ENCODE peak calls at places on chromosomes 11 and 22, in five cellular contexts. One of them, this sample, is unnamed.

GRCh38 chr11:75159081-75159953 is 8.4 kb downstream of the SLCO2B1 start:
- DNase-seq in AG04450: no peak
- DNase-seq in right lobe of liver: peak; percentile 81
- DNase-seq in ovary: no peak
- DNase-seq in Peyer's patch: no peak
- DNase-seq in this sample: no peak

GRCh38 chr11:355581-356458 is 13.5 kb upstream of the B4GALNT4 start:
- DNase-seq in right lobe of liver: peak; percentile 97
- DNase-seq in AG04450: peak; percentile 93
- DNase-seq in ovary: peak; percentile 99
- DNase-seq in Peyer's patch: peak; percentile 83
- DNase-seq in this sample: peak; percentile 61

GRCh38 chr11:133835258-133836075 is 9.8 kb downstream of the SPATA19 start:
- DNase-seq in AG04450: no peak
- DNase-seq in right lobe of liver: no peak
- DNase-seq in ovary: no peak
- DNase-seq in Peyer's patch: no peak
- DNase-seq in this sample: peak; percentile 4

GRCh38 chr22:46596032-46596441 is 24.1 kb upstream of the GRAMD4 start:
- DNase-seq in right lobe of liver: peak; percentile 20
- DNase-seq in ovary: no peak
- DNase-seq in AG04450: no peak
- DNase-seq in Peyer's patch: no peak
- DNase-seq in this sample: peak; percentile 31

GRCh38 chr22:20787746-20788626 is 14.1 kb downstream of the SERPIND1 start:
- DNase-seq in AG04450: no peak
- DNase-seq in right lobe of liver: no peak
- DNase-seq in Peyer's patch: no peak
- DNase-seq in ovary: no peak
- DNase-seq in this sample: no peak

GRCh38 chr11:134418119-134418840 is 6.2 kb upstream of the B3GAT1 start:
- DNase-seq in ovary: no peak
- DNase-seq in Peyer's patch: no peak
- DNase-seq in right lobe of liver: no peak
- DNase-seq in AG04450: no peak
- DNase-seq in this sample: no peak

GRCh38 chr11:69220581-69221051 is 64.9 kb downstream of the SMIM38 start:
- DNase-seq in ovary: no peak
- DNase-seq in right lobe of liver: no peak
- DNase-seq in Peyer's patch: no peak
- DNase-seq in AG04450: no peak
- DNase-seq in this sample: no peak

GRCh38 chr11:77619576-77620198 is 17.9 kb downstream of the CLNS1A start:
- DNase-seq in right lobe of liver: no peak
- DNase-seq in ovary: no peak
- DNase-seq in Peyer's patch: no peak
- DNase-seq in AG04450: no peak
- DNase-seq in this sample: peak; percentile 19

GRCh38 chr11:32586576-32587190 is 3.1 kb downstream of the EIF3M start:
- DNase-seq in Peyer's patch: no peak
- DNase-seq in AG04450: no peak
- DNase-seq in ovary: no peak
- DNase-seq in right lobe of liver: no peak
- DNase-seq in this sample: no peak

GRCh38 chr11:69073445-69073844 is 24.7 kb downstream of the TPCN2 start:
- DNase-seq in AG04450: no peak
- DNase-seq in Peyer's patch: no peak
- DNase-seq in ovary: no peak
- DNase-seq in right lobe of liver: no peak
- DNase-seq in this sample: no peak

GRCh38 chr11:67489860-67490726 is 7.3 kb downstream of the AIP start:
- DNase-seq in right lobe of liver: no peak
- DNase-seq in AG04450: no peak
- DNase-seq in Peyer's patch: no peak
- DNase-seq in ovary: no peak
- DNase-seq in this sample: no peak

GRCh38 chr22:45444168-45444567 is 30.7 kb downstream of the RIBC2 start:
- DNase-seq in ovary: no peak
- DNase-seq in right lobe of liver: no peak
- DNase-seq in AG04450: no peak
- DNase-seq in Peyer's patch: no peak
- DNase-seq in this sample: no peak

GRCh38 chr22:27810566-27810965 is 9.0 kb upstream of the MN1 start:
- DNase-seq in Peyer's patch: no peak
- DNase-seq in AG04450: peak; percentile 36
- DNase-seq in ovary: peak; percentile 82
- DNase-seq in right lobe of liver: peak; percentile 73
- DNase-seq in this sample: no peak

DNA sequence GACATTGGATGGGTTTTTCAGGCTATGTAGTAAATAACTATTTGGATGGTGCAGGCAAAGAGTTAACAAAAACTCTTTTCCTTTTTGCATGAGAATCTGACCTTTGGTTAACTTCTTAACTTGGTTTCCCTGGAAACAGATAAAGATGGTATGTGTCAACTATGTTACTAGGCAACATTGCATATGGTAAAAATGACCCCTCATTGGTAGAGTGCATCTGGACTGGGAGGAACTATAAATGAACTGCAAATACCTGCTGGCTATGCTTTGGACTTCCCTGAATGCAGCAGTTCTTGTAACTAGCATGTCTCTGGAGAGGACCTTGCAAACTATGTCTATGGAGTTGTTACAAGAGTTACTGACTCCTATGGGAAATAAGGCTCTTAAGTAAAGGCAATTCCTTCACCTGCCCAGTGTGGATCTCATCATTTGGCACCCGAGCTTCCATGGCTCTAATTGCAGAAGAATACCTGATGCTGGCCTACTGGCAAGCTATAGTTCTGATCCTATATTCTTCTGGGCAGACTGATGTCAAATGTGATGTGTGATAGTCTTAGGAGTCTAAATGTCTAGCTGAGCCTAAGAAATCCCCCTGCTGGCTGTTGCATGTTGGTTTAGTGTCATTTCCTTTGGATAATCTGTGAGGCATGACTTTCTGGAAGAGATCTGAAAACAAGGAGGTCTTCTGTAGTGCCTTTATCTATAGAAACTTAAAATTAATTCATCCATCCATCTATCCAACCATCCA is 126.7 kb upstream of the MTMR2 start:
- DNase-seq in Peyer's patch: no peak
- DNase-seq in AG04450: no peak
- DNase-seq in right lobe of liver: no peak
- DNase-seq in ovary: no peak
- DNase-seq in this sample: no peak
- TF ChIP-seq CTCF in Peyer's patch: no peak
- TF ChIP-seq CTCF in AG04450: no peak
- TF ChIP-seq CTCF in right lobe of liver: no peak
- TF ChIP-seq CTCF in ovary: no peak
- TF ChIP-seq CTCF in this sample: no peak

GRCh38 chr11:19711911-19712280 is 741 bp upstream of the NAV2 start:
- DNase-seq in AG04450: no peak
- DNase-seq in right lobe of liver: no peak
- DNase-seq in Peyer's patch: no peak
- DNase-seq in ovary: no peak
- DNase-seq in this sample: no peak
- H3K27me3 ChIP-seq in AG04450: no peaks in the 10 kb centered on the region
- H3K27me3 ChIP-seq in right lobe of liver: no peaks in the 10 kb centered on the region
- H3K27me3 ChIP-seq in Peyer's patch: no peaks in the 10 kb centered on the region
- H3K27me3 ChIP-seq in ovary: peaks cover 5% of the 10 kb centered on the region
- H3K27me3 ChIP-seq in this sample: no peaks in the 10 kb centered on the region

GRCh38 chr22:22109693-22110466 is 127.3 kb upstream of the TOP3B start:
- DNase-seq in right lobe of liver: no peak
- DNase-seq in Peyer's patch: no peak
- DNase-seq in ovary: no peak
- DNase-seq in AG04450: no peak
- DNase-seq in this sample: no peak
- TF ChIP-seq CTCF in right lobe of liver: peak; percentile 10
- TF ChIP-seq CTCF in Peyer's patch: no peak
- TF ChIP-seq CTCF in ovary: no peak
- TF ChIP-seq CTCF in AG04450: peak; percentile 33
- TF ChIP-seq CTCF in this sample: peak; percentile 37

GRCh38 chr11:20563871-20564270 is 35.5 kb upstream of the SLC6A5 start:
- DNase-seq in Peyer's patch: no peak
- DNase-seq in ovary: no peak
- DNase-seq in AG04450: no peak
- DNase-seq in right lobe of liver: no peak
- DNase-seq in this sample: no peak
- H3K27me3 ChIP-seq in Peyer's patch: no peaks in the 10 kb centered on the region
- H3K27me3 ChIP-seq in ovary: no peaks in the 10 kb centered on the region
- H3K27me3 ChIP-seq in AG04450: no peaks in the 10 kb centered on the region
- H3K27me3 ChIP-seq in right lobe of liver: no peaks in the 10 kb centered on the region
- H3K27me3 ChIP-seq in this sample: no peaks in the 10 kb centered on the region

DNA sequence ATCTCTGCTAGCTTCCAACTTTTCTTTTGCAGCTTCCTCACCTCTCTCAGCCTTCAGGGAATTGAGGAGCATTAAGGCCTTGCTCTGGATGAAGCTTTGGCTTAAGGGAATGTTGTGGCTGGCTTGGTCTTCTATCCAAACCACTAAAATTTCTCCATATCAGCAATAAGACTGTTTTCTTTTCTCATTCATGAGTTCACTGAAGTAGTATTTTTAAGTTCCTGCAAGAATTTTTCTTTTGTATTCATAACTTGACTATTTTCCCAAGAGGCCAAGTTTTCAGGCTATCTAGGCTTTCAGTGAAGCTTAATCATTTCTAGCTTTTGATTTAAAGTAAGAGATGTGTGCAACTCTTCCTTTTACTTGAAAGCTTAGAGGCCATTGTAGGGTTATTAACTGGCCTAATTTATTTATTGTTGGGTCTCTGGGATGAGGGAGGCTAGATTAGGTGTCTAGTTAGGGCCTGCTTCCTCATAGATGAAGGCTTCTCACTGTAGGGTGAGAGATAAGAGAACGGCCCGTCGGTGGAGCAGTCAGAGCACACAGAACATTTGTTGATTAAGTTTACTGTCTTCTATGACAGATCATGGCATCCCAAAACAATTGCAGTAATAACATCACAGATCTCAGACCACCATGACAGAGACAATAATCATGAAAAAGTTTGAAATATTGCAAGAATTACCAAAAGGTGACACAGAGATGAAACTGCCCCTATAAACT is 33.2 kb downstream of the CSF2RB start:
- DNase-seq in right lobe of liver: no peak
- DNase-seq in ovary: no peak
- DNase-seq in Peyer's patch: no peak
- DNase-seq in AG04450: no peak
- DNase-seq in this sample: no peak
- TF ChIP-seq CTCF in right lobe of liver: peak; percentile 15
- TF ChIP-seq CTCF in ovary: no peak
- TF ChIP-seq CTCF in Peyer's patch: no peak
- TF ChIP-seq CTCF in AG04450: no peak
- TF ChIP-seq CTCF in this sample: no peak

GRCh38 chr22:37281646-37282384 is 493 bp upstream of the CYTH4 start:
- DNase-seq in right lobe of liver: no peak
- DNase-seq in Peyer's patch: no peak
- DNase-seq in ovary: no peak
- DNase-seq in AG04450: no peak
- DNase-seq in this sample: no peak
- H3K27me3 ChIP-seq in right lobe of liver: no peaks in the 10 kb centered on the region
- H3K27me3 ChIP-seq in Peyer's patch: no peaks in the 10 kb centered on the region
- H3K27me3 ChIP-seq in ovary: no peaks in the 10 kb centered on the region
- H3K27me3 ChIP-seq in AG04450: peaks cover 4% of the 10 kb centered on the region
- H3K27me3 ChIP-seq in this sample: no peaks in the 10 kb centered on the region

GRCh38 chr11:5807580-5807979 is 1.1 kb upstream of the OR52N2 start:
- DNase-seq in ovary: no peak
- DNase-seq in right lobe of liver: no peak
- DNase-seq in AG04450: no peak
- DNase-seq in Peyer's patch: no peak
- DNase-seq in this sample: no peak
- TF ChIP-seq CTCF in ovary: no peak
- TF ChIP-seq CTCF in right lobe of liver: no peak
- TF ChIP-seq CTCF in AG04450: no peak
- TF ChIP-seq CTCF in Peyer's patch: no peak
- TF ChIP-seq CTCF in this sample: no peak

DNA sequence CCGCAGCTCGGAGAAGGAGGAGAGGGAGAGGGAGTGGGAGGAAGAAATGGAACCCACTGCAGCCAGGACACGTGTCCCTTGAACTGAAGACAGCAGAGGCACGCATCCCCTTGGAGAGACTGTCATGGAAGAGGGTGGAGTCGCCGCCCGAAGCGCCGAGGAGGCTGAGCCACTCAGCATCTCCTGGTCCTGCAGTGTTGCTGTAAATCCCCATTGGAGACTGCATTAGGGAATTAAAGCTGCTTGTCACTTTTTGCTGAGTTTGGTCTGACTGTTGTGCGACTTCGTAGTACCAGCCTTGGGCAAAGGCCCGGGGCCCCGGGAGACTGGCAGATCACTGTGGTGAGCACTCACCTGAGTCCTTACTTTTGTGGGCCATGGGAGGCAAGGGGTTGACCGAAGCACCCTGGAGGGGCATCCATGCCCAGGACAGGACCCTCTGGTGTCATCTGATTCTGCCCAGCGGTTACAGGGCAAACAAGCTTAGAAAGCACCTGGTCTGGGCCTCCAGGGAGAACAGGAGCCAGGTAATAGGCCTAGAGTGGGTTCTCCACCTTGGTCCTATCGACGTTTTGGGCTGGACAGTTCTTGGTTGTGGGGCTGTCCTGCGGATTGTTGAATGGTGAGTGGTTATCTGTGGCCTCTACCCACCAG is 797 bp downstream of the VPREB1 start:
- DNase-seq in ovary: no peak
- DNase-seq in right lobe of liver: no peak
- DNase-seq in AG04450: no peak
- DNase-seq in Peyer's patch: no peak
- DNase-seq in this sample: no peak
- H3K27me3 ChIP-seq in ovary: no peaks in the 10 kb centered on the region
- H3K27me3 ChIP-seq in right lobe of liver: no peaks in the 10 kb centered on the region
- H3K27me3 ChIP-seq in AG04450: peaks cover 13% of the 10 kb centered on the region
- H3K27me3 ChIP-seq in Peyer's patch: no peaks in the 10 kb centered on the region
- H3K27me3 ChIP-seq in this sample: peaks cover 3% of the 10 kb centered on the region

DNA sequence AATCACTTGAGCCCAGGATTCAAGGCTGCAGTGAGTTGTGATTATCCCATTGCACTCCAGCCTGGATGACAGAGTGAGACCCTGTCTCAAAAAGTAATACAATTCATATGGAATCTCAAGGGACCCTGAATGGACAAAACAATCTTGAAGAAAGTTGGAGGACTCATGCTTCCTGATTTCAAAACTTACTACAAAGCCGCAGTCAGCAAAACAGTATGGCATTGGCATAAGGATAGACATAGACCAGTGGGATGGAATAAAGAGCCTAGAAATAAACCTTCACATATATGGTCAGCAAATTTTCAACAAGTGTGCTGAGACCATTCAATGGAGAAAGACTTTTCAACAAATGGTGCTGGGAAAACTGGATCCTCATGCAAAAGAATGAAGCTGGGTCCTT is 2.5 kb downstream of the SELENOO start:
- DNase-seq in ovary: no peak
- DNase-seq in Peyer's patch: no peak
- DNase-seq in right lobe of liver: no peak
- DNase-seq in AG04450: no peak
- DNase-seq in this sample: no peak
- TF ChIP-seq CTCF in ovary: no peak
- TF ChIP-seq CTCF in Peyer's patch: no peak
- TF ChIP-seq CTCF in right lobe of liver: no peak
- TF ChIP-seq CTCF in AG04450: no peak
- TF ChIP-seq CTCF in this sample: no peak

DNA sequence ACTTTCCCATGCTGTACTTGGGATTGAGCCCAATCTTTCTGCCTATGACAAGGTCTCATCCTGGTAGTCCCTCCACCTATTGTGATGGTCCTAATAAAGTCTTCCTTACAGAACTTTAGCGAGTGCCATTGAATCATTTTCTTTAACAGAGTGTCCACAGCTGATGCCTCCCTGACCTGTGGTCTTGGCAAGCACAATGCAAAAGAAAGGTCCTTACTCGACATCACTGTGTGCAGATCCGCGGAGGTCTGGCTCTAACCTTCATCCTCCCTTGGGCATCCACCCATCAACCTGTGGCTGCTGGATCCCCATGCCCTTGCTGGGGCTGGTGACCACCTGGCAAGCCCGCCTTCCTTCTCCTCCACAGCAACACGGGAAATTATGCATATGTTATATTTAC is 1203.9 kb downstream of the TBC1D22A start:
- DNase-seq in right lobe of liver: no peak
- DNase-seq in Peyer's patch: no peak
- DNase-seq in AG04450: no peak
- DNase-seq in ovary: no peak
- DNase-seq in this sample: no peak
- H3K27me3 ChIP-seq in right lobe of liver: peaks cover 3% of the 10 kb centered on the region
- H3K27me3 ChIP-seq in Peyer's patch: no peaks in the 10 kb centered on the region
- H3K27me3 ChIP-seq in AG04450: no peaks in the 10 kb centered on the region
- H3K27me3 ChIP-seq in ovary: no peaks in the 10 kb centered on the region
- H3K27me3 ChIP-seq in this sample: no peaks in the 10 kb centered on the region

This sample was measured in kidney epithelial cell.